ENCODE peak calls at places on chromosome 16, in eight cellular contexts. O is stimulated activated CD8-positive, alpha-beta memory T cell treated with anti-CD3 and anti-CD28 coated beads, Interleukin-2, amount 100 ng/mL, for 1 hour; R is stimulated activated CD4-positive, alpha-beta T cell treated with anti-CD3 and anti-CD28 coated beads, Interleukin-2, amount 100 ng/mL, for 48 hours; M is GM03348; Q is T-helper 22 cell; L is AG09319; B is SW 1271; S is astrocyte of the spinal cord. X is an unnamed sample.

GRCh38 chr16:11181242-11181888 is 74.6 kb downstream of the SOCS1 start:
- DNase-seq in O (no peak), R (no peak), M (no peak), Q (no peak), L (no peak), B (no peak), S (no peak), X (no peak)

GRCh38 chr16:89565506-89566372 is 5.3 kb downstream of the RPL13 start:
- DNase-seq in O (no peak), R (peak), M (peak), Q (peak), L (no peak), B (no peak), S (peak), X (peak)

GRCh38 chr16:85046472-85046916 is 18.9 kb downstream of the KIAA0513 start:
- DNase-seq in O (no peak), R (no peak), M (no peak), Q (no peak), L (no peak), B (no peak), S (no peak), X (no peak)

GRCh38 chr16:31874354-31875111 is 926 bp downstream of the ZNF267 start:
- DNase-seq in O (no peak), R (no peak), M (peak), Q (peak), L (no peak), B (peak), S (peak), X (peak)

GRCh38 chr16:66522816-66523590 is 26.9 kb downstream of the TK2 start:
- DNase-seq in O (no peak), R (no peak), M (no peak), Q (no peak), L (no peak), B (no peak), S (no peak), X (no peak)

GRCh38 chr16:16021020-16021419 is 71.6 kb downstream of the ABCC1 start:
- DNase-seq in O (no peak), R (no peak), M (no peak), Q (no peak), L (no peak), B (no peak), S (no peak), X (no peak)

GRCh38 chr16:740459-740763 is 386 bp downstream of the CIAO3 start:
- DNase-seq in O (no peak), R (no peak), M (no peak), Q (no peak), L (no peak), B (no peak), S (no peak), X (no peak)

GRCh38 chr16:55778718-55779117 is 54.2 kb downstream of the CES1 start:
- DNase-seq in O (no peak), R (no peak), M (no peak), Q (no peak), L (no peak), B (no peak), S (no peak), X (no peak)

GRCh38 chr16:70551788-70552187 is 28.2 kb downstream of the SF3B3 start:
- DNase-seq in O (no peak), R (no peak), M (no peak), Q (no peak), L (no peak), B (no peak), S (no peak), X (no peak)

GRCh38 chr16:50539822-50540710 is 8.1 kb upstream of the NKD1 start:
- DNase-seq in O (no peak), R (no peak), M (no peak), Q (no peak), L (no peak), B (no peak), S (no peak), X (no peak)

GRCh38 chr16:81823111-81823510 is 44.0 kb downstream of the PLCG2 start:
- DNase-seq in O (no peak), R (no peak), M (no peak), Q (no peak), L (no peak), B (no peak), S (no peak), X (no peak)

GRCh38 chr16:67656344-67657016 is 3.6 kb downstream of the ACD start:
- DNase-seq in O (no peak), R (no peak), M (no peak), Q (no peak), L (no peak), B (no peak), S (no peak), X (no peak)

GRCh38 chr16:77843412-77843811 is 55.0 kb downstream of the VAT1L start:
- DNase-seq in O (no peak), R (no peak), M (no peak), Q (no peak), L (no peak), B (no peak), S (no peak), X (no peak)

GRCh38 chr16:66824006-66824405 is 6.8 kb downstream of the NAE1 start:
- DNase-seq in O (no peak), R (no peak), M (no peak), Q (no peak), L (no peak), B (no peak), S (no peak), X (peak)

GRCh38 chr16:3957344-3957980 is 76.9 kb upstream of the CREBBP start:
- DNase-seq in O (no peak), R (no peak), M (no peak), Q (no peak), L (no peak), B (no peak), S (no peak), X (no peak)

GRCh38 chr16:10107081-10107480 is 75.1 kb downstream of the GRIN2A start:
- DNase-seq in O (no peak), R (no peak), M (no peak), Q (no peak), L (no peak), B (no peak), S (no peak), X (peak)

GRCh38 chr16:64137976-64138375 is 983.9 kb downstream of the CDH11 start:
- DNase-seq in O (no peak), R (no peak), M (no peak), Q (no peak), L (no peak), B (no peak), S (no peak), X (no peak)

GRCh38 chr16:3737181-3737580 is 19.9 kb upstream of the TRAP1 start:
- DNase-seq in O (no peak), R (no peak), M (no peak), Q (no peak), L (no peak), B (no peak), S (no peak), X (no peak)

GRCh38 chr16:79563919-79564318 is 36.6 kb downstream of the MAF start:
- DNase-seq in O (no peak), R (no peak), M (no peak), Q (no peak), L (no peak), B (no peak), S (no peak), X (no peak)

X was measured in fibroblast of gingiva.